ENCODE peak calls at places on chromosome 16, in five cellular contexts. One of them, this sample, is unnamed.

GRCh38 chr16:50296807-50297206 is 30.5 kb downstream of the ADCY7 start:
- DNase-seq in brain microvascular endothelial cell: no peak
- DNase-seq in WTC11: no peak
- DNase-seq in neural crest cell: no peak
- DNase-seq in GM23338: no peak
- DNase-seq in this sample: no peak

GRCh38 chr16:7313170-7313569 is 19.5 kb upstream of the RBFOX1 start:
- DNase-seq in brain microvascular endothelial cell: no peak
- DNase-seq in WTC11: no peak
- DNase-seq in neural crest cell: peak
- DNase-seq in GM23338: peak
- DNase-seq in this sample: peak

GRCh38 chr16:55624696-55625095 is 31.1 kb upstream of the SLC6A2 start:
- DNase-seq in brain microvascular endothelial cell: no peak
- DNase-seq in WTC11: no peak
- DNase-seq in neural crest cell: no peak
- DNase-seq in GM23338: no peak
- DNase-seq in this sample: no peak

GRCh38 chr16:21156767-21157467 is 1.6 kb upstream of the LDAF1 start:
- DNase-seq in brain microvascular endothelial cell: peak
- DNase-seq in WTC11: peak
- DNase-seq in neural crest cell: peak
- DNase-seq in GM23338: peak
- DNase-seq in this sample: peak

GRCh38 chr16:23948949-23949392 is 113.2 kb downstream of the PRKCB start:
- DNase-seq in brain microvascular endothelial cell: no peak
- DNase-seq in WTC11: no peak
- DNase-seq in neural crest cell: no peak
- DNase-seq in GM23338: no peak
- DNase-seq in this sample: no peak

GRCh38 chr16:70721202-70721963 is 35.5 kb upstream of the MTSS2 start:
- DNase-seq in brain microvascular endothelial cell: no peak
- DNase-seq in WTC11: no peak
- DNase-seq in neural crest cell: no peak
- DNase-seq in GM23338: no peak
- DNase-seq in this sample: no peak

GRCh38 chr16:77035361-77035760 is 155.6 kb upstream of the MON1B start:
- DNase-seq in brain microvascular endothelial cell: no peak
- DNase-seq in WTC11: no peak
- DNase-seq in neural crest cell: no peak
- DNase-seq in GM23338: no peak
- DNase-seq in this sample: no peak

GRCh38 chr16:24045641-24046040 is 209.9 kb downstream of the PRKCB start:
- DNase-seq in brain microvascular endothelial cell: no peak
- DNase-seq in WTC11: peak
- DNase-seq in neural crest cell: peak
- DNase-seq in GM23338: peak
- DNase-seq in this sample: peak

GRCh38 chr16:82263456-82264159 is 93.6 kb upstream of the MPHOSPH6 start:
- DNase-seq in brain microvascular endothelial cell: peak
- DNase-seq in WTC11: peak
- DNase-seq in neural crest cell: peak
- DNase-seq in GM23338: peak
- DNase-seq in this sample: peak

GRCh38 chr16:5490499-5490898 is 392.9 kb upstream of the EEF2KMT start:
- DNase-seq in brain microvascular endothelial cell: no peak
- DNase-seq in WTC11: peak
- DNase-seq in neural crest cell: peak
- DNase-seq in GM23338: peak
- DNase-seq in this sample: peak

GRCh38 chr16:28876016-28876659 is 2.1 kb upstream of the ATP2A1 start:
- DNase-seq in brain microvascular endothelial cell: no peak
- DNase-seq in WTC11: no peak
- DNase-seq in neural crest cell: no peak
- DNase-seq in GM23338: no peak
- DNase-seq in this sample: no peak

GRCh38 chr16:65153365-65154105 is 31.7 kb upstream of the CDH11 start:
- DNase-seq in brain microvascular endothelial cell: no peak
- DNase-seq in WTC11: no peak
- DNase-seq in neural crest cell: no peak
- DNase-seq in GM23338: peak
- DNase-seq in this sample: no peak

GRCh38 chr16:68081796-68082567 is 3.2 kb upstream of the NFATC3 start:
- DNase-seq in brain microvascular endothelial cell: no peak
- DNase-seq in WTC11: no peak
- DNase-seq in neural crest cell: no peak
- DNase-seq in GM23338: no peak
- DNase-seq in this sample: no peak

GRCh38 chr16:82580293-82580900 is 46.4 kb upstream of the CDH13 start:
- DNase-seq in brain microvascular endothelial cell: no peak
- DNase-seq in WTC11: peak
- DNase-seq in neural crest cell: no peak
- DNase-seq in GM23338: peak
- DNase-seq in this sample: no peak

GRCh38 chr16:17351471-17352045 is 119.2 kb downstream of the XYLT1 start:
- DNase-seq in brain microvascular endothelial cell: no peak
- DNase-seq in WTC11: no peak
- DNase-seq in neural crest cell: no peak
- DNase-seq in GM23338: no peak
- DNase-seq in this sample: no peak

GRCh38 chr16:19689342-19689741 is 28.7 kb downstream of the KNOP1 start:
- DNase-seq in brain microvascular endothelial cell: no peak
- DNase-seq in WTC11: no peak
- DNase-seq in neural crest cell: no peak
- DNase-seq in GM23338: no peak
- DNase-seq in this sample: no peak

GRCh38 chr16:66617728-66618127 is 13.2 kb downstream of the CMTM3 start:
- DNase-seq in brain microvascular endothelial cell: no peak
- DNase-seq in WTC11: no peak
- DNase-seq in neural crest cell: no peak
- DNase-seq in GM23338: no peak
- DNase-seq in this sample: no peak

GRCh38 chr16:26627958-26628357 is 438.8 kb upstream of the C16orf82 start:
- DNase-seq in brain microvascular endothelial cell: no peak
- DNase-seq in WTC11: no peak
- DNase-seq in neural crest cell: no peak
- DNase-seq in GM23338: no peak
- DNase-seq in this sample: no peak

GRCh38 chr16:64434526-64435069 is 687.3 kb downstream of the CDH11 start:
- DNase-seq in brain microvascular endothelial cell: no peak
- DNase-seq in WTC11: no peak
- DNase-seq in neural crest cell: no peak
- DNase-seq in GM23338: no peak
- DNase-seq in this sample: no peak

GRCh38 chr16:66899310-66899944 is 19.1 kb downstream of the PDP2 start:
- DNase-seq in brain microvascular endothelial cell: no peak
- DNase-seq in WTC11: no peak
- DNase-seq in neural crest cell: no peak
- DNase-seq in GM23338: no peak
- DNase-seq in this sample: no peak

GRCh38 chr16:71358464-71359031 is at the start of gene CALB2:
- DNase-seq in brain microvascular endothelial cell: peak
- DNase-seq in WTC11: peak
- DNase-seq in neural crest cell: peak
- DNase-seq in GM23338: peak
- DNase-seq in this sample: peak

GRCh38 chr16:50467559-50467942 is 80.6 kb upstream of the NKD1 start:
- DNase-seq in brain microvascular endothelial cell: no peak
- DNase-seq in WTC11: no peak
- DNase-seq in neural crest cell: no peak
- DNase-seq in GM23338: no peak
- DNase-seq in this sample: no peak

GRCh38 chr16:4990415-4990814 is 32.3 kb downstream of the SEC14L5 start:
- DNase-seq in brain microvascular endothelial cell: no peak
- DNase-seq in WTC11: no peak
- DNase-seq in neural crest cell: no peak
- DNase-seq in GM23338: no peak
- DNase-seq in this sample: no peak

GRCh38 chr16:55418586-55418985 is 60.4 kb upstream of the MMP2 start:
- DNase-seq in brain microvascular endothelial cell: peak
- DNase-seq in WTC11: peak
- DNase-seq in neural crest cell: no peak
- DNase-seq in GM23338: peak
- DNase-seq in this sample: peak

GRCh38 chr16:55294947-55295346 is 29.1 kb upstream of the IRX6 start:
- DNase-seq in brain microvascular endothelial cell: no peak
- DNase-seq in WTC11: no peak
- DNase-seq in neural crest cell: no peak
- DNase-seq in GM23338: no peak
- DNase-seq in this sample: no peak

GRCh38 chr16:4309833-4310266 is 6.0 kb upstream of the GLIS2 start:
- DNase-seq in brain microvascular endothelial cell: peak
- DNase-seq in WTC11: peak
- DNase-seq in neural crest cell: peak
- DNase-seq in GM23338: peak
- DNase-seq in this sample: peak

GRCh38 chr16:74521691-74522090 is 85.2 kb downstream of the GLG1 start:
- DNase-seq in brain microvascular endothelial cell: peak
- DNase-seq in WTC11: no peak
- DNase-seq in neural crest cell: no peak
- DNase-seq in GM23338: peak
- DNase-seq in this sample: no peak

GRCh38 chr16:78686601-78687000 is 587.1 kb downstream of the WWOX start:
- DNase-seq in brain microvascular endothelial cell: no peak
- DNase-seq in WTC11: no peak
- DNase-seq in neural crest cell: no peak
- DNase-seq in GM23338: no peak
- DNase-seq in this sample: no peak

GRCh38 chr16:53518550-53519416 is 15.8 kb upstream of the AKTIP start:
- DNase-seq in brain microvascular endothelial cell: peak
- DNase-seq in WTC11: no peak
- DNase-seq in neural crest cell: no peak
- DNase-seq in GM23338: no peak
- DNase-seq in this sample: no peak

GRCh38 chr16:58127033-58127556 is 2.1 kb downstream of the CFAP20 start:
- DNase-seq in brain microvascular endothelial cell: peak
- DNase-seq in WTC11: no peak
- DNase-seq in neural crest cell: no peak
- DNase-seq in GM23338: peak
- DNase-seq in this sample: no peak
- TF ChIP-seq CTCF in brain microvascular endothelial cell: peak
- TF ChIP-seq CTCF in WTC11: no peak
- TF ChIP-seq CTCF in neural crest cell: peak
- TF ChIP-seq CTCF in GM23338: peak
- TF ChIP-seq CTCF in this sample: peak

DNA sequence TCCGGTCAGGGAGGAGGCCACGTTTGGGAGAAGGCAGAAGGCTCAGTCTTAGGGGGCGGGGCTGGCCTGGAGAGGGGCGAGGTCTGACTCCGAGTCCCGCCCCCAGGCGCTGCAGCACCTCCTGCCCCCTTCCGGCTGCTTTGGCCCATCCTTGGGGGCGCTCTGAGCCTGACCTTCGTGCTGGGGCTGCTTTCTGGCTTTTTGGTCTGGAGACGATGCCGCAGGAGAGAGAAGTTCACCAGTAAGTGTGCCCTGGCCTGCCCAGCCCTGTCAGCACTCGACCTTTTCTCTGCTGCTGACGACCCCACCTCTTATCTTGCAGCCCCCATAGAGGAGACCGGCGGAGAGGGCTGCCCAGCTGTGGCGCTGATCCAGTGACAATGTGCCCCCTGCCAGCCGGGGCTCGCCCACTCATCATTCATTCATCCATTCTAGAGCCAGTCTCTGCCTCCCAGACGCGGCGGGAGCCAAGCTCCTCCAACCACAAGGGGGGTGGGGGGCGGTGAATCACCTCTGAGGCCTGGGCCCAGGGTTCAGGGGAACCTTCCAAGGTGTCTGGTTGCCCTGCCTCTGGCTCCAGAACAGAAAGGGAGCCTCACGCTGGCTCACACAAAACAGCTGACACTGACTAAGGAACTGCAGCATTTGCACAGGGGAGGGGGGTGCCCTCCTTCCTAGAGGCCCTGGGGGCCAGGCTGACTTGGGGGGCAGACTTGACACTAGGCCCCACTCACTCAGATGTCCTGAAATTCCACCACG is 1.5 kb downstream of the TNFRSF12A start:
- DNase-seq in brain microvascular endothelial cell: peak
- DNase-seq in WTC11: peak
- DNase-seq in neural crest cell: peak
- DNase-seq in GM23338: peak
- DNase-seq in this sample: peak
- TF ChIP-seq CTCF in brain microvascular endothelial cell: peak
- TF ChIP-seq CTCF in WTC11: no peak
- TF ChIP-seq CTCF in neural crest cell: peak
- TF ChIP-seq CTCF in GM23338: peak
- TF ChIP-seq CTCF in this sample: no peak

GRCh38 chr16:89381788-89382187 is 108.6 kb downstream of the ANKRD11 start:
- DNase-seq in brain microvascular endothelial cell: no peak
- DNase-seq in WTC11: no peak
- DNase-seq in neural crest cell: no peak
- DNase-seq in GM23338: no peak
- DNase-seq in this sample: no peak

GRCh38 chr16:89376812-89377445 is 113.4 kb downstream of the ANKRD11 start:
- DNase-seq in brain microvascular endothelial cell: no peak
- DNase-seq in WTC11: no peak
- DNase-seq in neural crest cell: no peak
- DNase-seq in GM23338: no peak
- DNase-seq in this sample: no peak

GRCh38 chr16:89377446-89377838 is 112.9 kb downstream of the ANKRD11 start:
- DNase-seq in brain microvascular endothelial cell: no peak
- DNase-seq in WTC11: no peak
- DNase-seq in neural crest cell: no peak
- DNase-seq in GM23338: no peak
- DNase-seq in this sample: no peak

GRCh38 chr16:89380681-89381080 is 109.7 kb downstream of the ANKRD11 start:
- DNase-seq in brain microvascular endothelial cell: no peak
- DNase-seq in WTC11: no peak
- DNase-seq in neural crest cell: no peak
- DNase-seq in GM23338: no peak
- DNase-seq in this sample: no peak

GRCh38 chr16:89378947-89379771 is 111.2 kb downstream of the ANKRD11 start:
- DNase-seq in brain microvascular endothelial cell: no peak
- DNase-seq in WTC11: no peak
- DNase-seq in neural crest cell: no peak
- DNase-seq in GM23338: no peak
- DNase-seq in this sample: peak
- TF ChIP-seq CTCF in brain microvascular endothelial cell: no peak
- TF ChIP-seq CTCF in WTC11: no peak
- TF ChIP-seq CTCF in neural crest cell: no peak
- TF ChIP-seq CTCF in GM23338: peak
- TF ChIP-seq CTCF in this sample: no peak

DNA sequence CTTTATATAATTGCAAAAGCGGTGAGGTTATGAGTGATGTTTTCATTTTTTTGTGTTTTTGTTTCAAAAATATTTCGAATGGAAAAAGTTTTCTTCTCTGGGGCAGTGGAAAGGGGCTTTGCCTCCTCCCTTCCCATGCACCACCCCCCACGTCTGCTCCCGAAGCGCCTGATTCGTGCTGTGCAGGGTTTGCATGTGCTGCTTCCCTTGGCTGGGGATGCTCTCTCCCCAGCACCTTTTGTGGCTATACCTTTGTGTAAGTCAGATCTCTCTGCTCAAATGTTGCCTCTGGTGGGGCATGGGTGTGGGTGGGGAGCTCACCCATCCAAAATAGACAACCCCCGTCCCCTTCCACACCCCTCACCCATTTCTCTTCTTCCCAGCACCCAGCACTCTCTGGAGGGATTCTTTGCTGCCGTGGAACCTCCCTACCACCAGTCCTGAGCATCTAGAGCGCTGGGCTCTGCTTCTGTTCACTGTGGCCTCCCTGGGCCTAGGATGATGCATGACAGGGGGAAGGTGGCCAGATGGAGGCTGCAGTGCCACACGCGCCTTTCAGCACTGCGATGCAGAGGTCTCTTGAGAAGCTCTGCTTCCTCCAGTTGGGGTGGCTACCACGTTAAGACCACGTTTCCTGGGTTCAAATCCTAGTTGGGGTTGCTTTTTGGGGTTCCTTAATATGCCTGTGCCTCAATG is 71.2 kb downstream of the IRF8 start:
- DNase-seq in brain microvascular endothelial cell: no peak
- DNase-seq in WTC11: no peak
- DNase-seq in neural crest cell: no peak
- DNase-seq in GM23338: no peak
- DNase-seq in this sample: no peak
- TF ChIP-seq CTCF in brain microvascular endothelial cell: no peak
- TF ChIP-seq CTCF in WTC11: no peak
- TF ChIP-seq CTCF in neural crest cell: no peak
- TF ChIP-seq CTCF in GM23338: no peak
- TF ChIP-seq CTCF in this sample: no peak

This sample was measured in nephron progenitor cell.